ENCODE peak calls at places on chromosomes 2 and 18, in five cellular contexts. A, Y, E, D and O are unnamed samples. For H3K4me1, the result is how much of the 10 kb centered on the place peaks cover.

GRCh38 chr2:62307469-62308389 is 111.8 kb downstream of the B3GNT2 start:
- DNase-seq in A (no peak), Y (no peak), E (peak), D (no peak), O (peak)

GRCh38 chr2:166375736-166376487 is at the start of gene SCN9A:
- DNase-seq in A (peak), Y (peak), E (peak), D (peak), O (peak)

GRCh38 chr2:25822190-25823117 is 55.8 kb downstream of the ASXL2 start:
- DNase-seq in A (peak), Y (peak), E (peak), D (peak), O (peak)

GRCh38 chr18:48539406-48540328 is 836 bp downstream of the CTIF start:
- DNase-seq in A (peak), Y (peak), E (peak), D (peak), O (peak)

GRCh38 chr2:176653856-176654443 is 384.7 kb downstream of the MTX2 start:
- DNase-seq in A (peak), Y (peak), E (peak), D (peak), O (peak)

GRCh38 chr2:231455222-231455621 is 9.1 kb downstream of the NCL start:
- DNase-seq in A (no peak), Y (no peak), E (no peak), D (no peak), O (no peak)

GRCh38 chr18:5600376-5601071 is 56.7 kb upstream of the EPB41L3 start:
- DNase-seq in A (no peak), Y (no peak), E (no peak), D (no peak), O (no peak)

GRCh38 chr2:73091164-73091563 is 19.7 kb upstream of the SFXN5 start:
- DNase-seq in A (peak), Y (no peak), E (no peak), D (no peak), O (no peak)

GRCh38 chr18:22700920-22701319 is 232.2 kb upstream of the RBBP8 start:
- DNase-seq in A (no peak), Y (no peak), E (no peak), D (no peak), O (no peak)

GRCh38 chr2:188319845-188320244 is 28.2 kb downstream of the GULP1 start:
- DNase-seq in A (no peak), Y (no peak), E (no peak), D (no peak), O (no peak)

GRCh38 chr2:151619337-151619989 is 114.8 kb downstream of the NEB start:
- DNase-seq in A (peak), Y (no peak), E (no peak), D (no peak), O (peak)

GRCh38 chr2:157936464-157936863 is 60.3 kb upstream of the ACVR1 start:
- DNase-seq in A (peak), Y (no peak), E (no peak), D (no peak), O (no peak)

GRCh38 chr2:237062585-237062984 is 23.1 kb upstream of the COPS8 start:
- DNase-seq in A (peak), Y (no peak), E (no peak), D (no peak), O (no peak)

GRCh38 chr2:8836979-8837794 is at the start of gene KIDINS220:
- DNase-seq in A (peak), Y (peak), E (peak), D (peak), O (peak)

GRCh38 chr2:60555066-60555793 is 1.8 kb upstream of the BCL11A start:
- DNase-seq in A (peak), Y (peak), E (peak), D (peak), O (peak)

GRCh38 chr2:113799375-113799774 is 42.9 kb upstream of the SLC35F5 start:
- DNase-seq in A (no peak), Y (no peak), E (no peak), D (no peak), O (no peak)

GRCh38 chr18:22711381-22711717 is 221.8 kb upstream of the RBBP8 start:
- DNase-seq in A (peak), Y (no peak), E (no peak), D (no peak), O (no peak)

GRCh38 chr2:133523406-133523805 is 44.9 kb downstream of the NCKAP5 start:
- DNase-seq in A (peak), Y (no peak), E (no peak), D (no peak), O (no peak)

GRCh38 chr2:197675711-197676188 is 363 bp upstream of the RFTN2 start:
- DNase-seq in A (peak), Y (no peak), E (no peak), D (peak), O (no peak)

GRCh38 chr18:2526320-2526719 is 45.0 kb downstream of the METTL4 start:
- DNase-seq in A (no peak), Y (no peak), E (no peak), D (no peak), O (no peak)

GRCh38 chr2:29033656-29034055 is 40.7 kb downstream of the PCARE start:
- DNase-seq in A (no peak), Y (no peak), E (no peak), D (no peak), O (no peak)

GRCh38 chr2:178718283-178718682 is 88.9 kb downstream of the TTN start:
- DNase-seq in A (peak), Y (no peak), E (no peak), D (no peak), O (no peak)

GRCh38 chr2:220533485-220533884 is 906.1 kb downstream of the SLC4A3 start:
- DNase-seq in A (peak), Y (no peak), E (no peak), D (no peak), O (no peak)

GRCh38 chr2:241154915-241155314 is 4.6 kb downstream of the PPP1R7 start:
- DNase-seq in A (peak), Y (no peak), E (no peak), D (no peak), O (no peak)

GRCh38 chr2:70477473-70477872 is 76.2 kb downstream of the TGFA start:
- DNase-seq in A (no peak), Y (no peak), E (no peak), D (no peak), O (no peak)

GRCh38 chr2:237627463-237628321 is at the start of gene LRRFIP1:
- DNase-seq in A (peak), Y (peak), E (no peak), D (peak), O (peak)

GRCh38 chr2:15965564-15966019 is 25.2 kb downstream of the MYCN start:
- DNase-seq in A (no peak), Y (no peak), E (peak), D (no peak), O (no peak)

GRCh38 chr2:226730487-226730886 is 69.1 kb downstream of the IRS1 start:
- DNase-seq in A (no peak), Y (no peak), E (no peak), D (no peak), O (peak)

GRCh38 chr2:70852824-70853223 is 17.2 kb upstream of the CD207 start:
- DNase-seq in A (no peak), Y (no peak), E (no peak), D (no peak), O (no peak)

GRCh38 chr2:181678033-181678586 is 2.2 kb downstream of the NEUROD1 start:
- DNase-seq in A (peak), Y (peak), E (peak), D (peak), O (peak)

GRCh38 chr2:43312751-43313641 is 86.6 kb upstream of the ZFP36L2 start:
- DNase-seq in A (peak), Y (no peak), E (no peak), D (no peak), O (peak)

GRCh38 chr2:99651930-99652670 is 162.3 kb upstream of the REV1 start:
- DNase-seq in A (peak), Y (no peak), E (no peak), D (no peak), O (no peak)

GRCh38 chr18:58226476-58226875 is 182.4 kb downstream of the NEDD4L start:
- DNase-seq in A (no peak), Y (no peak), E (no peak), D (no peak), O (no peak)

GRCh38 chr2:65053199-65053598 is 3.0 kb upstream of the CEP68 start:
- DNase-seq in A (no peak), Y (no peak), E (peak), D (no peak), O (no peak)

GRCh38 chr2:152427902-152428301 is 92.9 kb downstream of the FMNL2 start:
- DNase-seq in A (no peak), Y (no peak), E (no peak), D (no peak), O (no peak)

GRCh38 chr2:235812185-235812670 is 318.4 kb downstream of the AGAP1 start:
- DNase-seq in A (no peak), Y (no peak), E (no peak), D (no peak), O (no peak)

GRCh38 chr2:98502556-98503335 is 58.1 kb downstream of the INPP4A start:
- DNase-seq in A (peak), Y (no peak), E (no peak), D (no peak), O (no peak)

GRCh38 chr2:120935339-120936313 is 200.0 kb downstream of the GLI2 start:
- DNase-seq in A (peak), Y (peak), E (no peak), D (no peak), O (no peak)
- H3K4me1 ChIP-seq in A (half or more), Y (under half), E (under half), D (under half), O (under half)

GRCh38 chr2:76180676-76181075 is 470.0 kb upstream of the GCFC2 start:
- DNase-seq in A (no peak), Y (no peak), E (no peak), D (no peak), O (no peak)

GRCh38 chr2:76175295-76175694 is 464.6 kb upstream of the GCFC2 start:
- DNase-seq in A (no peak), Y (no peak), E (no peak), D (no peak), O (no peak)

GRCh38 chr2:76174505-76174904 is 463.8 kb upstream of the GCFC2 start:
- DNase-seq in A (no peak), Y (no peak), E (no peak), D (no peak), O (no peak)

DNA sequence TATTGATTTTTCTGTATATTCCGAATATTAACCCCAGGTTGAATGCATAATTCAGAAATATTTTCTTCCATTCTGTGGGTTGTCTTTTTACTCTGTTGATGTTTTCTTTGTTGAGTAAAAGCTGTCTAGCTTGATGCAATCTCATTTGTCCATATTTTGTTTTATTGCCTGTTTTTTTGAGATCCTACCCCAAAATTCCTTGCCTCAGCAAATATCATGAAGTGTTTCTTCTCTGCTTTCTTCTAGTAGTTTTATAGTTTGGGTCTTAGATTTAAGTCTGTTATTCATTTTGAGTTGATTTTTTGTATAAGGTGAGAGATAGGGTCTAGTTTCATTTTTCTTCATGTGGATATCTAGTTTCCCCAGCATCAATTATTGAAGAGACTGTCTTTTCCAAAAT is 467.9 kb upstream of the GCFC2 start:
- DNase-seq in A (no peak), Y (no peak), E (no peak), D (no peak), O (no peak)
- H3K4me1 ChIP-seq in A (under half), Y (under half), E (under half), D (under half), O (under half)

DNA sequence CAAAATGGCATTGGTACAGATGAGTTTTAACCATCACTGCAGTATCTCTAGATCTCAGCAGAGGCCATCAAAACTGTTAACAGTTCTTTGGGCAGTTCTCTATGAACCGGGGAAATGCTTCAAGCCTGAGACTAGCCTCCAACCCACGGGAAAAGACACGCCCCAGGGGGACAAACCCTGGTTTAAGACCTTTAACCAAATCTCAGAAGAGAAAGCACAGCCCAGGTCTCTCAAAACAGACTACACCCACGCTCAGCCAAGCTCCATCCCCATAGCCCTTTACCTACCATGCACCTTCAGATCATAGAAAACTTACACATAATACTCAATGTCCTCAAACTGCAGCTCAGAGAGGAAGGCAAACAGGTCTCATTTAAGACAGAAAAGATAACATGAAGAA is 78.3 kb downstream of the TMEM163 start:
- DNase-seq in A (no peak), Y (no peak), E (no peak), D (no peak), O (no peak)
- H3K4me1 ChIP-seq in A (under half), Y (under half), E (under half), D (under half), O (under half)

GRCh38 chr2:239600650-239601049 is 199.8 kb upstream of the HDAC4 start:
- DNase-seq in A (no peak), Y (peak), E (peak), D (no peak), O (no peak)
- H3K4me1 ChIP-seq in A (under half), Y (under half), E (under half), D (under half), O (under half)

DNA sequence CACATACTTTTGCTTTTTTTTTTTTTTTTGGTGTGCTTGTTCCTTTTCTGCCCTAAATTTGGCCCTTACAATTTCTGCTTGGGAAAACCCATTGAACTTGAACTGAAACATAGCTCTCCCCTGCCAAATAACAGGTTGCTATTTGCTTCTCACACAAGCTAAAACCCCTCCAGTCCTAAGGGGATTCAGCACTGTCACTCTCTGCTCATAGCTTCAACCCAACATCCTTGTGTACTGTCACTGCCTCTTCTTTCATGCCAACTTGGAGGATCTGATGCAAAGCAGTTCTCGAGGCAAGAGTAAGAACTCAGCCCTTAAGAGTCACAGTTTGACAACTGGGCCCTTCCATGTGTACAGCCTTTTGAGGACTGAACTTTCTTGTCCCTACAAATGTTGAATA is 30.6 kb upstream of the NRP2 start:
- DNase-seq in A (no peak), Y (no peak), E (no peak), D (no peak), O (no peak)
- H3K4me1 ChIP-seq in A (under half), Y (under half), E (under half), D (under half), O (under half)

GRCh38 chr2:120896126-120896525 is 160.5 kb downstream of the GLI2 start:
- DNase-seq in A (no peak), Y (no peak), E (no peak), D (no peak), O (no peak)
- H3K4me1 ChIP-seq in A (under half), Y (under half), E (under half), D (under half), O (under half)